ENCODE peak calls at places on chromosomes 3 and 15, in nine cellular contexts. Z, H, A, W, Q, D, I, L and O are unnamed samples.

GRCh38 chr3:52534281-52535183 is 875 bp upstream of the NT5DC2 start:
- DNase-seq in Z (no peak), H (no peak), A (no peak), W (peak), Q (peak), D (peak), I (peak), L (no peak), O (no peak)

GRCh38 chr3:52820741-52821140 is 9.7 kb downstream of the ITIH4 start:
- DNase-seq in Z (peak), H (no peak), A (no peak), W (peak), Q (no peak), D (peak), I (no peak), L (no peak), O (no peak)

GRCh38 chr15:20349774-20350498 is 191.7 kb downstream of the GOLGA6L6 start:
- DNase-seq in Z (no peak), H (no peak), A (no peak), W (no peak), Q (no peak), D (no peak), I (peak), L (peak), O (no peak)

GRCh38 chr3:23174426-23175039 is 28.6 kb upstream of the UBE2E2 start:
- DNase-seq in Z (no peak), H (no peak), A (no peak), W (no peak), Q (peak), D (no peak), I (peak), L (no peak), O (no peak)

GRCh38 chr3:68135145-68135544 is 480.7 kb upstream of the SUCLG2 start:
- DNase-seq in Z (no peak), H (no peak), A (no peak), W (no peak), Q (no peak), D (no peak), I (no peak), L (no peak), O (no peak)

GRCh38 chr3:54951405-54951804 is 23.5 kb upstream of the LRTM1 start:
- DNase-seq in Z (no peak), H (peak), A (peak), W (peak), Q (peak), D (peak), I (peak), L (peak), O (peak)

GRCh38 chr3:53498993-53499641 is 4.7 kb downstream of the CACNA1D start:
- DNase-seq in Z (no peak), H (no peak), A (no peak), W (no peak), Q (no peak), D (no peak), I (no peak), L (no peak), O (no peak)

GRCh38 chr15:33675246-33675645 is 293.1 kb upstream of the CHRM5 start:
- DNase-seq in Z (peak), H (peak), A (peak), W (no peak), Q (no peak), D (peak), I (no peak), L (no peak), O (no peak)

GRCh38 chr15:28992340-28992864 is 106.6 kb downstream of the APBA2 start:
- DNase-seq in Z (no peak), H (no peak), A (no peak), W (no peak), Q (no peak), D (no peak), I (no peak), L (no peak), O (no peak)

GRCh38 chr3:44058022-44058867 is 183.4 kb upstream of the TOPAZ1 start:
- DNase-seq in Z (no peak), H (peak), A (peak), W (peak), Q (no peak), D (peak), I (no peak), L (no peak), O (no peak)

GRCh38 chr15:90086868-90087268 is 15.4 kb downstream of the IDH2 start:
- DNase-seq in Z (no peak), H (no peak), A (peak), W (peak), Q (no peak), D (peak), I (no peak), L (no peak), O (no peak)

GRCh38 chr3:190097025-190097424 is 23.7 kb downstream of the P3H2 start:
- DNase-seq in Z (no peak), H (no peak), A (no peak), W (no peak), Q (no peak), D (no peak), I (no peak), L (no peak), O (no peak)

GRCh38 chr3:10286596-10287295 is 6.0 kb downstream of the GHRL start:
- DNase-seq in Z (peak), H (peak), A (peak), W (peak), Q (no peak), D (peak), I (no peak), L (no peak), O (peak)

GRCh38 chr3:111723293-111723963 is 128.3 kb upstream of the ZBED2 start:
- DNase-seq in Z (no peak), H (peak), A (peak), W (peak), Q (no peak), D (no peak), I (no peak), L (no peak), O (peak)

GRCh38 chr3:126996905-126997304 is 14.0 kb downstream of the PLXNA1 start:
- DNase-seq in Z (no peak), H (no peak), A (peak), W (peak), Q (no peak), D (no peak), I (no peak), L (no peak), O (no peak)

GRCh38 chr15:88377509-88377908 is 89.7 kb downstream of the MRPL46 start:
- DNase-seq in Z (no peak), H (no peak), A (no peak), W (no peak), Q (no peak), D (no peak), I (no peak), L (no peak), O (no peak)

GRCh38 chr15:34318277-34319079 is 19.1 kb downstream of the SLC12A6 start:
- DNase-seq in Z (peak), H (no peak), A (peak), W (peak), Q (peak), D (peak), I (no peak), L (peak), O (no peak)

GRCh38 chr3:62300617-62301016 is 72.7 kb downstream of the FEZF2 start:
- DNase-seq in Z (no peak), H (no peak), A (no peak), W (no peak), Q (no peak), D (no peak), I (no peak), L (no peak), O (no peak)

DNA sequence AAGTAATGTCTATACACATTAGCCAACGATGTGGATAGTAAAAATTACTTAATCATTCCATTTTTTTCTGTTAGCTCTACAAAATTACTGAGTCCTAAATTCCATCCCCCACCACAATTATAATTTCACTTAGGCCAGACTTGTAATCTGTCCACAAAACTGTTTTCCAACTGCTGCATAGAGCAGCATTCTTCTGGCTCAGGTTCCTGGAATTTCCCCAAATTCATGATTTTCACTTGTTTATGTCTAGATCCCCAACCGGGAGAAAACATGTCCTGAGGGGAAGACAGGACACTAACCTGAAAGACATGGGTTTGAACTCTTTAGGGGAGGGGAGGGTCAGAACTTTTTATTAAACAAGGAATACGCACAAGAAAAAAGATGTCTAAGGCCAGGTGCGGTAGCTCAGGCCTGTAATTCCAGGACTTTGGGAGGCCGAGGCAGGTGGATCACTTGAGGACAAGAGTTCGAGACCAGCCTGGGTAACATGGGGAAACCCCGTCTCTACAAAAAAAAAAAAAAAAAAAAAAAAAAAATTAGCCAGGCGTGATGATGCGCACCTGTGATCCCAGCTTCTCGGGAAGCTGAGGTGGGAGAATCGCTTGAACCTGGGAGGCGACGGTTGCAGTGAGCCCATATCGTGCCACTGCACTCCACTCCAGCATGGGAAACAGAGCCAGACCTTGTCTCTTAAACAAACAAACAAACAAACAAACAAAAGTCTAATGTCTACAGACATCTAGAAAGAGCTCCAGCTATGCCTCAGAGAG is 1.5 kb downstream of the ETFA start:
- DNase-seq in Z (no peak), H (no peak), A (no peak), W (no peak), Q (no peak), D (no peak), I (peak), L (no peak), O (no peak)
- H3K4me3 ChIP-seq in Z (peak), H (peak), A (peak), W (no peak), Q (no peak), D (peak), I (peak), L (no peak), O (peak)

DNA sequence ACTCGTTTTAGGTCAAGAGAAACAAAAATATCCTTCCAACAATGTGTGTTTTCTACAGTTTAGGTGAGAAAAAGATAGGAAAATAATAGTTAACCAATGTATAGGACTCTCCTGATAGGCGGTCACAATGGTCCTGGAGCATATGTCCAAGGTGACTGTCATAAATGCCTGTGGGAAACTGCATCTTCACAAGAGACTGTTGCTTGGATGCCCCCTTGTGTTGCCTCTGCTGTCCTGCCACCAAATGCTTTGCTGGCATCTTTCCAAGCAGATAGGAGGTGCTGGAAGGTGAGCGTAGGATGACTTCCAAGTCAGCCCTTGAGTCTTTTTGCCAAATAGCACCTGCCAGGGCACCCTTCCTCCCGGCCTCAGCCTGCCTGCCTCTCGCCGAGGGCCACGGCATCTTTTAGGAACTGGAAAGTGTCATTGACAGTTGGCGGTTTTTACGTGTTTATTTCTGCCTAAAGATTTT is 24.1 kb upstream of the SACM1L start:
- DNase-seq in Z (peak), H (no peak), A (peak), W (peak), Q (no peak), D (peak), I (no peak), L (no peak), O (no peak)
- H3K27ac ChIP-seq in Z (no peak), H (no peak), A (no peak), W (no peak), Q (no peak), D (no peak), I (peak), L (peak), O (no peak)

GRCh38 chr3:35644461-35644860 is 5.1 kb downstream of the ARPP21 start:
- DNase-seq in Z (no peak), H (no peak), A (no peak), W (no peak), Q (no peak), D (no peak), I (no peak), L (no peak), O (no peak)
- TF ChIP-seq CTCF in Z (no peak), H (no peak), A (no peak), W (no peak), Q (no peak), D (no peak), I (no peak), L (no peak), O (no peak)

GRCh38 chr3:50529996-50530706 is 26.7 kb upstream of the CACNA2D2 start:
- DNase-seq in Z (no peak), H (no peak), A (no peak), W (no peak), Q (no peak), D (no peak), I (no peak), L (no peak), O (no peak)
- H3K4me3 ChIP-seq in Z (no peak), H (no peak), A (no peak), W (no peak), Q (no peak), D (no peak), I (no peak), L (peak), O (no peak)

GRCh38 chr3:32430900-32431299 is 39.2 kb downstream of the CMTM7 start:
- DNase-seq in Z (no peak), H (no peak), A (no peak), W (no peak), Q (no peak), D (no peak), I (no peak), L (no peak), O (no peak)

GRCh38 chr3:32424581-32425250 is 33.1 kb downstream of the CMTM7 start:
- DNase-seq in Z (no peak), H (no peak), A (no peak), W (no peak), Q (no peak), D (peak), I (no peak), L (no peak), O (no peak)

GRCh38 chr3:32431481-32431880 is 39.8 kb downstream of the CMTM7 start:
- DNase-seq in Z (no peak), H (no peak), A (no peak), W (no peak), Q (no peak), D (no peak), I (no peak), L (no peak), O (no peak)

GRCh38 chr3:32432045-32432710 is 40.5 kb downstream of the CMTM7 start:
- DNase-seq in Z (no peak), H (no peak), A (no peak), W (no peak), Q (no peak), D (no peak), I (no peak), L (no peak), O (no peak)

GRCh38 chr3:32428092-32429068 is 36.7 kb downstream of the CMTM7 start:
- DNase-seq in Z (no peak), H (no peak), A (no peak), W (no peak), Q (no peak), D (peak), I (no peak), L (no peak), O (no peak)
- H3K27ac ChIP-seq in Z (no peak), H (no peak), A (no peak), W (no peak), Q (no peak), D (peak), I (no peak), L (peak), O (no peak)

GRCh38 chr3:149752788-149753136 is 473 bp upstream of the COMMD2 start:
- DNase-seq in Z (no peak), H (no peak), A (no peak), W (no peak), Q (no peak), D (no peak), I (no peak), L (no peak), O (no peak)

GRCh38 chr3:149751551-149751950 is 738 bp downstream of the COMMD2 start:
- DNase-seq in Z (no peak), H (no peak), A (peak), W (no peak), Q (no peak), D (peak), I (no peak), L (no peak), O (no peak)

GRCh38 chr3:149753717-149754116 is 1.4 kb upstream of the COMMD2 start:
- DNase-seq in Z (no peak), H (no peak), A (no peak), W (no peak), Q (no peak), D (no peak), I (no peak), L (no peak), O (no peak)

DNA sequence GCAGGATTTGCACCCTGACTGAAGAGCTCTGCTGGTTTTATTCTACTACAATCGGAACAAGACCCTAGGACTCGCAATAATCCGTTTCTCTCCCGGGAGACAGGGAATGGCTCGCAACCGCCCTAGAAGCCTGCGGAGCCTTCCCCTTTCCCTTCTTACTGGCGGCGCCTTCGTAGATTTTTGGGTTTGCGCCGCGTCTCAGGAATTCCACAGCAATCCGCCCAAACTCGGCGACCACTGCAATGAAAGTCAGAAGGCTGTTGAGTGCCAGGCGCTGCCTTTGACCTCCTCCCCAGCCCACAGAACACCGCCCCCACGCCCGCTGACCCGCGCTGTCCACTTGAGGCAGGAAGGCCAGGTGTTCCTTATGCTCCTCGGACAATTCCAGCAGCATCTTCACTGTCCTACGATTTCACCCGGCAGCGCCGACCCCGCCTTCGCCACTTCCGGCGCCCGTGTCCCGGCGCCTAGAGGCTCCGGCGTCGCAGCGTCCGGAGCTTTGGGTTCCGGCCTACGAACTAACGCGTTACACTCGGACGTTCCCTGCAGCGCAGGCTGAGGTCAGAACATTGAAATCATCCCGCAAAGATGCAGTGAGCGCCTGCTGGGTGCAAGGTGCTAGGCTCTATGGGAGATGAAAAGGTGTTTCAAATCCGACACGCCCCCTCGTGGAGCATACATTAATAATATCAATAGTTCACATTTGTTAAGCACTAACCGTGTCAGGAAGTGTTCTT is at the start of gene COMMD2:
- DNase-seq in Z (peak), H (peak), A (peak), W (peak), Q (peak), D (peak), I (peak), L (peak), O (peak)
- TF ChIP-seq CTCF in Z (peak), H (peak), A (peak), W (peak), Q (no peak), D (peak), I (peak), L (no peak), O (peak)

GRCh38 chr15:66032006-66032405 is 162.7 kb downstream of the RAB11A start:
- DNase-seq in Z (no peak), H (no peak), A (no peak), W (no peak), Q (no peak), D (no peak), I (no peak), L (no peak), O (no peak)
- H3K4me3 ChIP-seq in Z (no peak), H (no peak), A (no peak), W (no peak), Q (no peak), D (no peak), I (no peak), L (no peak), O (no peak)

DNA sequence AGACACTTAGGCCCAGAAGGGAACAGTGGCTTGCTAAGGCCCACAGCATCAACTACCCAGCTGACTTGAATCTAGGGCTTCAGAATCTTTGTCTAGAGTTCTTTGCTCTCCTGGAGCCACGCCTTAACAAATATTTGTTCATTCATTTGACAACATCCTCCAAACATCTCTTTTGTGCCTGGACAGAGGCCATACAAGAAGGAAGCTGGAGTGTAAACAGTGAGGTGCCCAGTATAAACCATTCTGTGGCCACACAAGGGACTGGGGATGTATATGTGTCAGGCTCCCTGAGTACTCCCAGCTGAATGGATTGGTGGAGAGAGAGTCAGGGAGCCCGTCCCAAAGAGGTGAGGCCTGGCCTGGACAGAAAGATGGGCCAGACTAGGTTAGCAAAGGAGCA is 3.4 kb downstream of the CIB2 start:
- DNase-seq in Z (no peak), H (no peak), A (no peak), W (no peak), Q (no peak), D (no peak), I (no peak), L (no peak), O (no peak)
- H3K27ac ChIP-seq in Z (no peak), H (no peak), A (no peak), W (no peak), Q (no peak), D (no peak), I (no peak), L (no peak), O (no peak)